ENCODE peak calls at places on chromosomes 5 and 9, in four cellular contexts. R is NT2/D1, B is GM06990, V is memory B cell. X is an unnamed sample.

GRCh38 chr9:89167788-89168187 is 10.8 kb downstream of the SHC3 start:
- DNase-seq in R (no peak), B (no peak), V (no peak), X (no peak)

GRCh38 chr5:61809651-61810050 is 477.6 kb downstream of the ZSWIM6 start:
- DNase-seq in R (no peak), B (no peak), V (no peak), X (peak)

GRCh38 chr5:89342106-89342876 is 459.3 kb upstream of the MEF2C start:
- DNase-seq in R (no peak), B (peak), V (no peak), X (no peak)

GRCh38 chr9:97510797-97511761 is 9.6 kb downstream of the TMOD1 start:
- DNase-seq in R (no peak), B (peak), V (no peak), X (no peak)

GRCh38 chr5:6583049-6583880 is 49.6 kb downstream of the NSUN2 start:
- DNase-seq in R (no peak), B (peak), V (peak), X (peak)

GRCh38 chr9:18122156-18122555 is 351.8 kb upstream of the ADAMTSL1 start:
- DNase-seq in R (no peak), B (no peak), V (no peak), X (no peak)

GRCh38 chr5:111892949-111893348 is 136.0 kb upstream of the NREP start:
- DNase-seq in R (no peak), B (no peak), V (no peak), X (no peak)

GRCh38 chr5:11851402-11851801 is 52.8 kb downstream of the CTNND2 start:
- DNase-seq in R (no peak), B (no peak), V (no peak), X (no peak)

GRCh38 chr9:38205279-38205678 is 136.3 kb upstream of the SHB start:
- DNase-seq in R (no peak), B (no peak), V (no peak), X (no peak)

GRCh38 chr9:80074439-80074838 is 502.7 kb downstream of the TLE4 start:
- DNase-seq in R (no peak), B (no peak), V (no peak), X (peak)

GRCh38 chr5:54689411-54690251 is 172.1 kb downstream of the SNX18 start:
- DNase-seq in R (no peak), B (no peak), V (no peak), X (no peak)

GRCh38 chr9:69981686-69982450 is 61.8 kb upstream of the MAMDC2 start:
- DNase-seq in R (no peak), B (no peak), V (no peak), X (no peak)

GRCh38 chr9:133931059-133931458 is 61.1 kb downstream of the VAV2 start:
- DNase-seq in R (no peak), B (no peak), V (no peak), X (no peak)

GRCh38 chr5:133142782-133143181 is 91.0 kb downstream of the HSPA4 start:
- DNase-seq in R (no peak), B (no peak), V (no peak), X (no peak)

GRCh38 chr5:132411382-132411925 is 41.9 kb downstream of the SLC22A5 start:
- DNase-seq in R (no peak), B (peak), V (no peak), X (peak)

GRCh38 chr9:76917299-76917698 is 11.4 kb upstream of the PRUNE2 start:
- DNase-seq in R (no peak), B (no peak), V (no peak), X (no peak)

GRCh38 chr9:97703437-97704326 is 6.5 kb upstream of the XPA start:
- DNase-seq in R (no peak), B (no peak), V (no peak), X (no peak)

GRCh38 chr9:2967779-2968178 is 123.9 kb upstream of the PUM3 start:
- DNase-seq in R (no peak), B (no peak), V (no peak), X (no peak)